ENCODE peak calls at places on chromosomes 11 and 22, in five cellular contexts. N is astrocyte of the spinal cord; V is stromal cell of bone marrow; W is adipocyte; T is stimulated activated CD4-positive, alpha-beta T cell treated with anti-CD3 and anti-CD28 coated beads, Interleukin-12 subunit alpha, Interleukin-12 subunit beta, amount 100 ng/mL, for 4 hours. Z is an unnamed sample.

GRCh38 chr11:28384418-28384817 is 276.2 kb downstream of the METTL15 start:
- DNase-seq in N (peak), V (peak), W (peak), T (no peak), Z (no peak)

GRCh38 chr11:9577551-9577950 is 4.1 kb downstream of the WEE1 start:
- DNase-seq in N (peak), V (no peak), W (peak), T (no peak), Z (no peak)

GRCh38 chr11:63687845-63688244 is 6.5 kb downstream of the RTN3 start:
- DNase-seq in N (no peak), V (no peak), W (no peak), T (no peak), Z (no peak)

GRCh38 chr11:112355726-112356125 is 95.1 kb upstream of the PLET1 start:
- DNase-seq in N (no peak), V (no peak), W (no peak), T (no peak), Z (peak)

GRCh38 chr11:1202154-1202775 is 20.6 kb upstream of the MUC5B start:
- DNase-seq in N (no peak), V (no peak), W (no peak), T (no peak), Z (peak)

GRCh38 chr22:40732996-40733292 is 53.7 kb downstream of the MCHR1 start:
- DNase-seq in N (no peak), V (no peak), W (no peak), T (no peak), Z (no peak)

GRCh38 chr11:134562176-134562575 is 150.1 kb upstream of the B3GAT1 start:
- DNase-seq in N (no peak), V (no peak), W (no peak), T (no peak), Z (no peak)

GRCh38 chr11:84289381-84289906 is 1003.3 kb upstream of the CCDC90B start:
- DNase-seq in N (peak), V (no peak), W (peak), T (no peak), Z (peak)

GRCh38 chr11:59611570-59612565 is 3.7 kb downstream of the OSBP start:
- DNase-seq in N (no peak), V (no peak), W (peak), T (no peak), Z (no peak)

GRCh38 chr11:65500262-65501004 is 1.6 kb downstream of the MALAT1 start:
- DNase-seq in N (peak), V (no peak), W (peak), T (peak), Z (no peak)

GRCh38 chr11:1757861-1758610 is 5.7 kb downstream of the CTSD start:
- DNase-seq in N (no peak), V (no peak), W (no peak), T (no peak), Z (no peak)

GRCh38 chr11:46308632-46309419 is 31.4 kb downstream of the CREB3L1 start:
- DNase-seq in N (peak), V (no peak), W (peak), T (peak), Z (peak)

GRCh38 chr22:22593964-22594656 is 35.0 kb upstream of the PRAME start:
- DNase-seq in N (peak), V (peak), W (peak), T (peak), Z (peak)

GRCh38 chr11:120532511-120533196 is 21.1 kb downstream of the GRIK4 start:
- DNase-seq in N (peak), V (peak), W (peak), T (no peak), Z (peak)

GRCh38 chr11:14350215-14350614 is 8.8 kb downstream of the RRAS2 start:
- DNase-seq in N (no peak), V (no peak), W (no peak), T (no peak), Z (no peak)

GRCh38 chr11:65546217-65546958 is 11.8 kb downstream of the LTBP3 start:
- DNase-seq in N (no peak), V (no peak), W (no peak), T (peak), Z (no peak)

GRCh38 chr22:50527921-50528681 is 1.7 kb downstream of the TYMP start:
- DNase-seq in N (no peak), V (no peak), W (no peak), T (no peak), Z (no peak)

GRCh38 chr11:117687776-117688175 is 109.2 kb downstream of the DSCAML1 start:
- DNase-seq in N (no peak), V (no peak), W (no peak), T (no peak), Z (no peak)

GRCh38 chr22:27094633-27095308 is 437.4 kb downstream of the MIAT start:
- DNase-seq in N (peak), V (peak), W (peak), T (no peak), Z (peak)

GRCh38 chr11:115545811-115546210 is 41.6 kb upstream of the CADM1 start:
- DNase-seq in N (no peak), V (no peak), W (no peak), T (no peak), Z (no peak)

GRCh38 chr11:104200688-104201087 is 36.7 kb upstream of the PDGFD start:
- DNase-seq in N (no peak), V (no peak), W (no peak), T (no peak), Z (no peak)

GRCh38 chr11:118916842-118917388 is 8.8 kb downstream of the BCL9L start:
- DNase-seq in N (peak), V (peak), W (peak), T (no peak), Z (peak)

GRCh38 chr11:27293500-27294417 is 69.3 kb downstream of the CCDC34 start:
- DNase-seq in N (peak), V (no peak), W (no peak), T (no peak), Z (no peak)

GRCh38 chr11:111465400-111465799 is 46.8 kb downstream of the BTG4 start:
- DNase-seq in N (peak), V (no peak), W (peak), T (no peak), Z (peak)

GRCh38 chr11:117794144-117794543 is 2.9 kb downstream of the DSCAML1 start:
- DNase-seq in N (no peak), V (no peak), W (no peak), T (no peak), Z (no peak)

GRCh38 chr11:69087811-69088210 is 39.1 kb downstream of the TPCN2 start:
- DNase-seq in N (no peak), V (no peak), W (no peak), T (no peak), Z (no peak)

GRCh38 chr22:49460662-49461371 is 366.9 kb downstream of the BRD1 start:
- DNase-seq in N (no peak), V (no peak), W (no peak), T (no peak), Z (no peak)

GRCh38 chr11:75492181-75492820 is 33.4 kb downstream of the GDPD5 start:
- DNase-seq in N (no peak), V (no peak), W (no peak), T (peak), Z (no peak)

GRCh38 chr11:72712168-72712721 is 38.0 kb upstream of the PDE2A start:
- DNase-seq in N (no peak), V (no peak), W (no peak), T (no peak), Z (no peak)

GRCh38 chr11:105466582-105467228 is 143.2 kb upstream of the GRIA4 start:
- DNase-seq in N (peak), V (no peak), W (peak), T (no peak), Z (no peak)

GRCh38 chr11:44868455-44869421 is 81.9 kb downstream of the TP53I11 start:
- DNase-seq in N (no peak), V (no peak), W (no peak), T (no peak), Z (no peak)

GRCh38 chr22:41873391-41873790 is 40.5 kb downstream of the SREBF2 start:
- DNase-seq in N (no peak), V (no peak), W (no peak), T (no peak), Z (no peak)

GRCh38 chr22:45284705-45285305 is at the start of gene UPK3A:
- DNase-seq in N (no peak), V (no peak), W (peak), T (peak), Z (peak)

GRCh38 chr11:2390871-2391662 is 9.5 kb upstream of the TSSC4 start:
- DNase-seq in N (peak), V (no peak), W (peak), T (no peak), Z (peak)

GRCh38 chr22:25663654-25664053 is 78.3 kb upstream of the MYO18B start:
- DNase-seq in N (no peak), V (no peak), W (no peak), T (no peak), Z (no peak)

GRCh38 chr11:32891657-32892354 is 805 bp upstream of the QSER1 start:
- DNase-seq in N (no peak), V (peak), W (peak), T (no peak), Z (no peak)